ENCODE peak calls at places on chromosomes 4 and X, in five cellular contexts. One of them, this sample, is unnamed.

GRCh38 chr4:5120067-5120466 is 68.8 kb downstream of the STK32B start:
- DNase-seq in HepG2: no peak
- DNase-seq in H1: no peak
- DNase-seq in GM12878: no peak
- DNase-seq in K562: no peak
- DNase-seq in this sample: no peak

GRCh38 chr4:141851246-141851891 is 215.0 kb downstream of the IL15 start:
- DNase-seq in H1: no peak
- DNase-seq in GM12878: no peak
- DNase-seq in K562: no peak
- DNase-seq in HepG2: no peak
- DNase-seq in this sample: no peak

GRCh38 chr4:150302553-150302952 is 224.3 kb downstream of the DCLK2 start:
- DNase-seq in HepG2: peak
- DNase-seq in H1: no peak
- DNase-seq in GM12878: no peak
- DNase-seq in K562: peak
- DNase-seq in this sample: peak

GRCh38 chr4:53653484-53654053 is 62.3 kb upstream of the LNX1 start:
- DNase-seq in H1: no peak
- DNase-seq in GM12878: peak
- DNase-seq in K562: no peak
- DNase-seq in HepG2: no peak
- DNase-seq in this sample: no peak

GRCh38 chr4:147088141-147088540 is 142.5 kb upstream of the TTC29 start:
- DNase-seq in K562: no peak
- DNase-seq in H1: no peak
- DNase-seq in GM12878: no peak
- DNase-seq in HepG2: no peak
- DNase-seq in this sample: no peak

GRCh38 chr4:126479709-126480108 is 1153.0 kb upstream of the INTU start:
- DNase-seq in GM12878: no peak
- DNase-seq in HepG2: no peak
- DNase-seq in K562: no peak
- DNase-seq in H1: peak
- DNase-seq in this sample: no peak

GRCh38 chrX:9447906-9448305 is 17.0 kb upstream of the TBL1X start:
- DNase-seq in GM12878: no peak
- DNase-seq in HepG2: no peak
- DNase-seq in H1: no peak
- DNase-seq in K562: no peak
- DNase-seq in this sample: no peak

GRCh38 chr4:173522160-173522873 is 7.7 kb downstream of the HAND2 start:
- DNase-seq in GM12878: no peak
- DNase-seq in H1: no peak
- DNase-seq in HepG2: no peak
- DNase-seq in K562: peak
- DNase-seq in this sample: no peak

GRCh38 chr4:1785592-1785991 is 7.5 kb upstream of the FGFR3 start:
- DNase-seq in GM12878: no peak
- DNase-seq in K562: no peak
- DNase-seq in HepG2: no peak
- DNase-seq in H1: no peak
- DNase-seq in this sample: no peak

GRCh38 chr4:52932586-52933482 is 70.7 kb downstream of the RASL11B start:
- DNase-seq in K562: no peak
- DNase-seq in HepG2: no peak
- DNase-seq in H1: no peak
- DNase-seq in GM12878: no peak
- DNase-seq in this sample: no peak

GRCh38 chrX:55815546-55815945 is 98.0 kb downstream of the RRAGB start:
- DNase-seq in HepG2: no peak
- DNase-seq in GM12878: no peak
- DNase-seq in K562: no peak
- DNase-seq in H1: no peak
- DNase-seq in this sample: no peak

GRCh38 chr4:38805530-38806145 is 1.0 kb upstream of the TLR1 start:
- DNase-seq in GM12878: peak
- DNase-seq in HepG2: no peak
- DNase-seq in H1: no peak
- DNase-seq in K562: no peak
- DNase-seq in this sample: no peak

GRCh38 chr4:140004580-140005314 is 149.2 kb downstream of the MAML3 start:
- DNase-seq in H1: no peak
- DNase-seq in K562: no peak
- DNase-seq in GM12878: no peak
- DNase-seq in HepG2: no peak
- DNase-seq in this sample: no peak

GRCh38 chr4:88457307-88458090 is 580 bp downstream of the HERC5 start:
- DNase-seq in GM12878: no peak
- DNase-seq in H1: no peak
- DNase-seq in HepG2: no peak
- DNase-seq in K562: no peak
- DNase-seq in this sample: peak

GRCh38 chr4:110609044-110609750 is 13.7 kb downstream of the PITX2 start:
- DNase-seq in GM12878: no peak
- DNase-seq in K562: no peak
- DNase-seq in HepG2: no peak
- DNase-seq in H1: no peak
- DNase-seq in this sample: no peak

GRCh38 chr4:120659626-120660170 is 262.8 kb downstream of the PRDM5 start:
- DNase-seq in H1: no peak
- DNase-seq in K562: no peak
- DNase-seq in HepG2: no peak
- DNase-seq in GM12878: no peak
- DNase-seq in this sample: no peak

GRCh38 chr4:40552536-40552935 is 77.1 kb downstream of the RBM47 start:
- DNase-seq in K562: no peak
- DNase-seq in HepG2: no peak
- DNase-seq in GM12878: no peak
- DNase-seq in H1: no peak
- DNase-seq in this sample: no peak

GRCh38 chr4:8719421-8719820 is 126.9 kb downstream of the CPZ start:
- DNase-seq in GM12878: no peak
- DNase-seq in H1: no peak
- DNase-seq in HepG2: no peak
- DNase-seq in K562: no peak
- DNase-seq in this sample: no peak

GRCh38 chrX:97117572-97117971 is 233.9 kb downstream of the RPA4 start:
- DNase-seq in GM12878: no peak
- DNase-seq in K562: no peak
- DNase-seq in H1: no peak
- DNase-seq in HepG2: no peak
- DNase-seq in this sample: no peak

GRCh38 chr4:116599859-116600258 is 485.5 kb downstream of the TRAM1L1 start:
- DNase-seq in GM12878: no peak
- DNase-seq in K562: no peak
- DNase-seq in H1: peak
- DNase-seq in HepG2: no peak
- DNase-seq in this sample: no peak

GRCh38 chr4:38128478-38129451 is 168.6 kb downstream of the PTTG2 start:
- DNase-seq in HepG2: peak
- DNase-seq in H1: peak
- DNase-seq in K562: no peak
- DNase-seq in GM12878: peak
- DNase-seq in this sample: peak

GRCh38 chrX:66638591-66639500 is at the start of gene EDA2R:
- DNase-seq in GM12878: peak
- DNase-seq in K562: no peak
- DNase-seq in HepG2: peak
- DNase-seq in H1: peak
- DNase-seq in this sample: no peak

DNA sequence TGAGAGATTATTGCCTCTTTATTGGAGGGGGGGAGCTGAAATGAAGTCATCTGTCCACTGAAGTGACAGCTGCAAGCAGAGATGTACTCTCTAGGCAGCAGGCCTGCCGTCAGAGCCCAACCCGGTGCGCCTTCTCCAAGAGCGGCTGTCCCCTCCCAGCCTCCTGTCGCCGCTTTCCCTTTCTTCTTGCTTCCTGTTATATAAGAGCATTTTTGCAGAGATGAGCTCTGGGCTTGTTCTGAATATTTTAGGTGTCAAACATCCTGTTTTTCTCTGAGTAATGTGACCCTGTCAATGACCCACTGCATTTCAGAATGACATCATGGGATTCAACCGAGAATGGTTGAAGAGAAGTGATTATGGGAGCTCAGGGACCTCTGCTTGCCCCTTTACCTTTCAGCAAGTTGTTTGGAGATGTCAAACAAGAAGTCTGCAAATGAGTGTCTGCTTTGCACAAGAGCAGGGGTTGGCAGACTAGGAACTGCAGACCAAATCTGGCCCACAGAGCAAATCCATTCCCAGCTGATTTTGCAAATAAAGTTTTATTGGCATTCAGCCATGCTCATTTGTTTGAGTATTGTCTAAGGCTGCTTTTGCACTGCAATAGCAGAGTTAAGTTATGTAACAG is 79.9 kb downstream of the SLC9A6 start:
- DNase-seq in K562: no peak
- DNase-seq in GM12878: no peak
- DNase-seq in H1: no peak
- DNase-seq in HepG2: peak
- DNase-seq in this sample: no peak
- H3K27ac ChIP-seq in K562: no peak
- H3K27ac ChIP-seq in GM12878: no peak
- H3K27ac ChIP-seq in H1: no peak
- H3K27ac ChIP-seq in HepG2: no peak
- H3K27ac ChIP-seq in this sample: no peak

GRCh38 chr4:169899295-169899694 is 126.9 kb downstream of the MFAP3L start:
- DNase-seq in HepG2: no peak
- DNase-seq in GM12878: no peak
- DNase-seq in H1: no peak
- DNase-seq in K562: no peak
- DNase-seq in this sample: peak
- TF ChIP-seq ZNF274 in HepG2: no peak
- TF ChIP-seq ZNF274 in GM12878: no peak
- TF ChIP-seq ZNF274 in H1: no peak
- TF ChIP-seq ZNF274 in K562: no peak
- TF ChIP-seq ZNF274 in this sample: no peak

GRCh38 chrX:12115377-12115776 is 22.9 kb upstream of the FRMPD4 start:
- DNase-seq in HepG2: no peak
- DNase-seq in K562: no peak
- DNase-seq in GM12878: no peak
- DNase-seq in H1: no peak
- DNase-seq in this sample: no peak
- TF ChIP-seq CTCF in HepG2: no peak
- TF ChIP-seq CTCF in K562: no peak
- TF ChIP-seq CTCF in GM12878: peak
- TF ChIP-seq CTCF in H1: peak
- TF ChIP-seq CTCF in this sample: no peak

GRCh38 chrX:147378767-147379166 is 533.0 kb upstream of the FMR1 start:
- DNase-seq in H1: no peak
- DNase-seq in K562: no peak
- DNase-seq in HepG2: no peak
- DNase-seq in GM12878: no peak
- DNase-seq in this sample: no peak

GRCh38 chrX:147377728-147378127 is 534.0 kb upstream of the FMR1 start:
- DNase-seq in K562: no peak
- DNase-seq in H1: no peak
- DNase-seq in HepG2: no peak
- DNase-seq in GM12878: no peak
- DNase-seq in this sample: no peak

GRCh38 chrX:147376601-147377387 is 534.9 kb upstream of the FMR1 start:
- DNase-seq in HepG2: no peak
- DNase-seq in K562: no peak
- DNase-seq in H1: no peak
- DNase-seq in GM12878: no peak
- DNase-seq in this sample: no peak
- H3K27ac ChIP-seq in HepG2: no peak
- H3K27ac ChIP-seq in K562: no peak
- H3K27ac ChIP-seq in H1: no peak
- H3K27ac ChIP-seq in GM12878: no peak
- H3K27ac ChIP-seq in this sample: no peak

DNA sequence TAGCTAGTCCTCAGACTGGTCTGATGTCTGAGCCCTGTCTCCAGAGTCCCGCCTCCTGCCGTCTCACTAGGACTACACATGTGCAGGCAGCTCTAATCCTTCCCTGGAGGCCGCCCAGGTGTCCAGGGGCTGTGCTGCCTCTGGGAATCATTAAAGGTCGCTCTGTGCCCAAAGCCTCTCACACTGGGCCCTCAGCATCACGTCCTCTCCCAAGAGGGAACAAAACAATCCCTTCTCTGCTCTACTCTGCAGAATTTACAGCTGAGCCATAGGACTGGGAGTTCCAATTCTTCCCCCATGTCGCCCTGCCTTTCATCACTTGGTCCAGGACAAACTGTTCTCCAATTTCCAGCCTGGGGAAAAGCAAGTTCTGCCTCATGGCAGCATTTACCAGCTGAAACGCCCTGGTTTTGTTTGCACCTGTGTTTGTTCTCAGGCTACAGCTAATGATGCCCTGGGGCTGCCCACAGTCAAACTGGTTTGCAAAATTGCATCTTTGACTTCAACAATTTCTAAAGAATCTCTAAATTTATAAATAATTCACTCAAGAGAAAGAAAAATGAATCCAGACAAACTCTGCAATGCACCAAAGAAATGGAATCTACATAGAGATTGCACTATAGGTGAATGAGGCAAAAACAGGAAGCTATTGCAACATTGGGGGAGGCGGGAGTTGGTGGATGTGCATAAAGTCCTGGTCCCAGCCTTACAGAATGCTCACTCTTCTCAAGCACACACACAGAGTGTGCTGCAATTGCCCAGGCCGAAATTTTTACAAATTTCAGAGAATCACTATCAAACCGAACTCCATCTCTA is 7.2 kb upstream of the MRFAP1 start:
- DNase-seq in H1: no peak
- DNase-seq in K562: no peak
- DNase-seq in GM12878: no peak
- DNase-seq in HepG2: peak
- DNase-seq in this sample: no peak
- TF ChIP-seq ZNF274 in H1: no peak
- TF ChIP-seq ZNF274 in K562: no peak
- TF ChIP-seq ZNF274 in GM12878: no peak
- TF ChIP-seq ZNF274 in HepG2: no peak
- TF ChIP-seq ZNF274 in this sample: no peak

GRCh38 chr4:10590896-10591295 is 93.7 kb downstream of the CLNK start:
- DNase-seq in H1: no peak
- DNase-seq in HepG2: no peak
- DNase-seq in K562: no peak
- DNase-seq in GM12878: no peak
- DNase-seq in this sample: no peak
- TF ChIP-seq CTCF in H1: no peak
- TF ChIP-seq CTCF in HepG2: no peak
- TF ChIP-seq CTCF in K562: no peak
- TF ChIP-seq CTCF in GM12878: no peak
- TF ChIP-seq CTCF in this sample: no peak

GRCh38 chr4:87003266-87003665 is 68.5 kb downstream of the AFF1 start:
- DNase-seq in H1: no peak
- DNase-seq in GM12878: no peak
- DNase-seq in K562: no peak
- DNase-seq in HepG2: no peak
- DNase-seq in this sample: no peak

GRCh38 chr4:87002682-87003043 is 67.9 kb downstream of the AFF1 start:
- DNase-seq in H1: no peak
- DNase-seq in HepG2: no peak
- DNase-seq in K562: no peak
- DNase-seq in GM12878: no peak
- DNase-seq in this sample: no peak

GRCh38 chr4:86993909-86994672 is 59.3 kb downstream of the AFF1 start:
- DNase-seq in K562: no peak
- DNase-seq in GM12878: no peak
- DNase-seq in HepG2: peak
- DNase-seq in H1: no peak
- DNase-seq in this sample: no peak

GRCh38 chr4:86999244-86999643 is 64.4 kb downstream of the AFF1 start:
- DNase-seq in HepG2: no peak
- DNase-seq in H1: no peak
- DNase-seq in K562: no peak
- DNase-seq in GM12878: no peak
- DNase-seq in this sample: no peak
- H3K27ac ChIP-seq in HepG2: no peak
- H3K27ac ChIP-seq in H1: no peak
- H3K27ac ChIP-seq in K562: no peak
- H3K27ac ChIP-seq in GM12878: no peak
- H3K27ac ChIP-seq in this sample: no peak

This sample was measured in HCT116.